ENCODE peak calls at places on chromosomes 5 and 9, in four cellular contexts. L is NCI-H1105, S is A549, U is colonic mucosa. P is an unnamed sample.

GRCh38 chr5:148620696-148621095 is 33.6 kb downstream of the HTR4 start:
- DNase-seq in U (no peak), S (no peak), L (no peak), P (no peak)

GRCh38 chr5:92552206-92553160 is 1028.5 kb downstream of the NR2F1-AS1 start:
- DNase-seq in L (no peak), S (peak), U (no peak), P (peak)

GRCh38 chr5:44387911-44388310 is 1.3 kb downstream of the FGF10 start:
- DNase-seq in U (no peak), L (no peak), S (no peak), P (no peak)

GRCh38 chr5:10521466-10522223 is 42.2 kb upstream of the ANKRD33B start:
- DNase-seq in S (peak), U (no peak), L (no peak), P (no peak)

GRCh38 chr9:130043654-130044623 is 950 bp upstream of the FNBP1 start:
- DNase-seq in U (peak), L (no peak), S (no peak), P (no peak)

GRCh38 chr5:64680289-64680688 is 10.0 kb upstream of the SHISAL2B start:
- DNase-seq in L (no peak), U (no peak), S (peak), P (no peak)

GRCh38 chr9:72680593-72681317 is 159.3 kb downstream of the TMC1 start:
- DNase-seq in L (peak), U (no peak), S (no peak), P (no peak)

GRCh38 chr5:181260720-181261319 is at the start of gene TRIM52:
- DNase-seq in S (peak), U (peak), L (no peak), P (peak)

GRCh38 chr5:67620386-67621039 is 423.9 kb upstream of the CD180 start:
- DNase-seq in L (peak), U (peak), S (no peak), P (no peak)

GRCh38 chr5:122775713-122776084 is 819 bp downstream of the SNX2 start:
- DNase-seq in S (peak), U (no peak), L (no peak), P (peak)

GRCh38 chr5:73764586-73764985 is 138.6 kb downstream of the ARHGEF28 start:
- DNase-seq in U (no peak), L (no peak), S (peak), P (peak)

GRCh38 chr9:119556129-119556875 is 187.1 kb upstream of the BRINP1 start:
- DNase-seq in U (peak), L (peak), S (peak), P (peak)

GRCh38 chr9:36818965-36819870 is 214.8 kb downstream of the PAX5 start:
- DNase-seq in S (no peak), L (no peak), U (no peak), P (no peak)

GRCh38 chr5:116084891-116085715 is at the start of gene COMMD10:
- DNase-seq in U (peak), L (peak), S (peak), P (peak)

GRCh38 chr5:163910226-163910625 is 404.8 kb downstream of the MAT2B start:
- DNase-seq in L (no peak), S (no peak), U (no peak), P (no peak)

GRCh38 chr9:73916016-73916673 is 581.0 kb upstream of the RORB start:
- DNase-seq in S (peak), L (no peak), U (no peak), P (peak)

P was measured in renal cortical epithelial cell.